ENCODE peak calls at places on chromosomes 2 and 18, in six cellular contexts. G, K, I, X, Y and O are unnamed samples. For H3K4me1, the result is how much of the 10 kb centered on the place peaks cover.

GRCh38 chr2:1814616-1815015 is 70.3 kb upstream of the PXDN start:
- DNase-seq in I (no peak), K (no peak), X (no peak), G (no peak), Y (no peak), O (no peak)

GRCh38 chr2:91442246-91442905 is 2750.9 kb downstream of the RPIA start:
- DNase-seq in I (no peak), G (no peak), Y (no peak), X (peak), K (no peak), O (no peak)

GRCh38 chr2:71563872-71564271 is 110.5 kb downstream of the DYSF start:
- DNase-seq in I (no peak), X (no peak), G (no peak), Y (no peak), K (no peak), O (no peak)

GRCh38 chr18:78519394-78520062 is 460.1 kb upstream of the SALL3 start:
- DNase-seq in I (no peak), X (no peak), K (no peak), G (no peak), Y (no peak), O (no peak)

GRCh38 chr2:7994397-7994951 is 687.4 kb upstream of the ID2 start:
- DNase-seq in I (peak), Y (no peak), X (peak), K (no peak), G (no peak), O (no peak)

GRCh38 chr2:217691516-217691915 is 311.3 kb downstream of the TNS1 start:
- DNase-seq in G (no peak), Y (no peak), I (no peak), K (no peak), X (no peak), O (no peak)

GRCh38 chr2:240895656-240896388 is at the start of gene MAB21L4:
- DNase-seq in K (no peak), G (no peak), Y (no peak), I (no peak), X (no peak), O (no peak)

GRCh38 chr18:5556317-5556974 is 12.6 kb upstream of the EPB41L3 start:
- DNase-seq in G (no peak), Y (peak), I (peak), K (peak), X (no peak), O (no peak)

GRCh38 chr2:64581777-64582539 is 57.8 kb downstream of the AFTPH start:
- DNase-seq in K (no peak), X (no peak), I (no peak), G (no peak), Y (no peak), O (no peak)

GRCh38 chr2:240248981-240249422 is 108.5 kb upstream of the OTOS start:
- DNase-seq in I (no peak), K (no peak), G (no peak), Y (no peak), X (no peak), O (no peak)

GRCh38 chr18:3508576-3509559 is 58.9 kb downstream of the TGIF1 start:
- DNase-seq in X (peak), Y (no peak), G (no peak), I (no peak), K (no peak), O (no peak)

GRCh38 chr18:10579079-10579867 is 53.4 kb downstream of the NAPG start:
- DNase-seq in I (no peak), X (no peak), Y (no peak), G (no peak), K (peak), O (no peak)

GRCh38 chr2:237354930-237355329 is 59.0 kb downstream of the COL6A3 start:
- DNase-seq in G (no peak), Y (no peak), X (no peak), K (peak), I (no peak), O (no peak)

GRCh38 chr2:220143336-220143735 is 515.9 kb downstream of the SLC4A3 start:
- DNase-seq in Y (no peak), I (no peak), G (no peak), X (no peak), K (peak), O (no peak)

GRCh38 chr2:55782528-55783173 is 89.0 kb upstream of the PNPT1 start:
- DNase-seq in X (no peak), K (no peak), I (no peak), Y (no peak), G (no peak), O (no peak)

GRCh38 chr2:111653103-111653624 is 230.8 kb downstream of the ANAPC1 start:
- DNase-seq in K (no peak), G (no peak), I (no peak), X (no peak), Y (no peak), O (no peak)

GRCh38 chr18:63949068-63949737 is at the start of gene HMSD:
- DNase-seq in G (no peak), X (peak), K (peak), Y (no peak), I (peak), O (peak)

GRCh38 chr2:144404621-144405312 is 115.2 kb downstream of the ZEB2 start:
- DNase-seq in G (no peak), K (no peak), X (no peak), I (no peak), Y (no peak), O (no peak)

GRCh38 chr2:230873670-230874401 is 9.1 kb downstream of the ITM2C start:
- DNase-seq in K (no peak), G (no peak), I (peak), X (no peak), Y (no peak), O (peak)

GRCh38 chr18:3297025-3297984 is 35.4 kb downstream of the MYL12B start:
- DNase-seq in X (peak), G (peak), K (peak), I (peak), Y (peak), O (peak)

GRCh38 chr2:150042844-150043503 is 444.5 kb downstream of the RND3 start:
- DNase-seq in G (no peak), I (no peak), K (no peak), Y (no peak), X (no peak), O (no peak)

GRCh38 chr2:222879602-222879933 is 18.7 kb downstream of the ACSL3 start:
- DNase-seq in K (no peak), I (no peak), X (no peak), Y (no peak), G (no peak), O (no peak)
- H3K4me1 ChIP-seq in K (under half), I (under half), X (under half), Y (under half), G (under half), O (under half)

GRCh38 chr2:38524580-38524979 is 78.1 kb downstream of the HNRNPLL start:
- DNase-seq in G (no peak), X (no peak), K (no peak), Y (no peak), I (no peak), O (no peak)
- TF ChIP-seq CTCF in G (no peak), X (no peak), K (no peak), Y (no peak), I (no peak), O (no peak)

GRCh38 chr2:10331033-10331701 is 28.5 kb downstream of the HPCAL1 start:
- DNase-seq in K (peak), Y (no peak), G (peak), X (no peak), I (peak), O (peak)
- H3K4me3 ChIP-seq in K (no peak), Y (no peak), G (peak), X (no peak), I (no peak), O (peak)

DNA sequence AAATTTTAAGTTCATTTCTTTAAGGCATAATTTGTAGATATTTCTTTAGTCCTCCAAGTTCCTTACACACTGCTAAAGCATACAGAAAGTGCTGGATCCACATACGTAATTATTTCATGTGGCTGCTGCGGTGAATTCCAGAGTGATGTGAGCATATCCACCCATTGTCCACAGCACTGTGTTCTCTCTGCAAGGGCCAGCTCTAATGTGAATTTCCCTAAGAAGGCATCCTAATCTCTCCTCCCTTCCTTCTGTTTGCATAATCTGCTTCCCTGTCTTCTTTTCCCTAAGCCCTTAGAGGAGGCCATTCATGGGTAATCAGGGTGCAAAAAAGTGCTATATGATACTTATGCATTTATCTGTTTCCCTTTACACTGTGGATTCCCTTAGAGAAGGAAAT is 57.2 kb downstream of the COBLL1 start:
- DNase-seq in G (no peak), I (no peak), Y (no peak), K (peak), X (peak), O (no peak)
- H3K4me1 ChIP-seq in G (under half), I (under half), Y (under half), K (under half), X (under half), O (under half)

GRCh38 chr18:31697351-31698298 is 13.2 kb upstream of the B4GALT6 start:
- DNase-seq in Y (no peak), I (no peak), X (no peak), K (no peak), G (no peak), O (no peak)
- TF ChIP-seq CTCF in Y (no peak), I (no peak), X (no peak), K (no peak), G (no peak), O (no peak)